ENCODE peak calls at places on chromosomes 6 and 20, in nine cellular contexts. W, Z, L, D, C, U, K, Q and I are unnamed samples. For H3K9me3, the result is how much of the 10 kb centered on the place peaks cover.

GRCh38 chr20:58645277-58645968 is 5.7 kb upstream of the STX16 start:
- DNase-seq in W (no peak), Z (no peak), L (no peak), D (no peak), C (peak), U (no peak), K (peak), Q (peak), I (no peak)

GRCh38 chr6:140850438-140850837 is 1282.3 kb upstream of the GJE1 start:
- DNase-seq in W (no peak), Z (no peak), L (no peak), D (no peak), C (peak), U (no peak), K (peak), Q (peak), I (no peak)

GRCh38 chr6:142947702-142948480 is 2.9 kb upstream of the HIVEP2 start:
- DNase-seq in W (no peak), Z (no peak), L (no peak), D (no peak), C (no peak), U (no peak), K (no peak), Q (no peak), I (no peak)

GRCh38 chr6:169250660-169251059 is 3.0 kb downstream of the THBS2 start:
- DNase-seq in W (no peak), Z (no peak), L (no peak), D (no peak), C (peak), U (no peak), K (peak), Q (peak), I (no peak)

GRCh38 chr6:140269766-140270165 is 895.3 kb upstream of the CITED2 start:
- DNase-seq in W (no peak), Z (no peak), L (no peak), D (no peak), C (no peak), U (no peak), K (peak), Q (peak), I (no peak)

GRCh38 chr20:24961384-24962181 is 12.5 kb downstream of the CST7 start:
- DNase-seq in W (no peak), Z (no peak), L (no peak), D (no peak), C (no peak), U (no peak), K (no peak), Q (no peak), I (no peak)

GRCh38 chr6:53961679-53962370 is 149.4 kb upstream of the MLIP start:
- DNase-seq in W (no peak), Z (no peak), L (no peak), D (no peak), C (peak), U (no peak), K (peak), Q (no peak), I (no peak)

GRCh38 chr20:47125553-47126373 is 230.7 kb downstream of the ZMYND8 start:
- DNase-seq in W (no peak), Z (no peak), L (peak), D (no peak), C (no peak), U (no peak), K (peak), Q (peak), I (no peak)

GRCh38 chr20:59749293-59749680 is 144.9 kb downstream of the PHACTR3 start:
- DNase-seq in W (no peak), Z (no peak), L (no peak), D (no peak), C (peak), U (no peak), K (peak), Q (peak), I (no peak)

GRCh38 chr6:26125015-26125690 is 37.9 kb downstream of the HFE start:
- DNase-seq in W (no peak), Z (no peak), L (peak), D (no peak), C (no peak), U (peak), K (no peak), Q (peak), I (no peak)

GRCh38 chr6:22222469-22222868 is 74.4 kb downstream of the PRL start:
- DNase-seq in W (no peak), Z (no peak), L (no peak), D (no peak), C (no peak), U (no peak), K (no peak), Q (no peak), I (no peak)

GRCh38 chr6:11202513-11203305 is 29.8 kb downstream of the NEDD9 start:
- DNase-seq in W (no peak), Z (no peak), L (no peak), D (no peak), C (peak), U (no peak), K (peak), Q (no peak), I (no peak)

GRCh38 chr6:124770784-124771183 is 191.5 kb upstream of the RNF217 start:
- DNase-seq in W (no peak), Z (no peak), L (no peak), D (no peak), C (no peak), U (no peak), K (no peak), Q (no peak), I (no peak)

GRCh38 chr6:12578097-12578496 is 138.5 kb upstream of the PHACTR1 start:
- DNase-seq in W (no peak), Z (no peak), L (no peak), D (no peak), C (peak), U (no peak), K (no peak), Q (no peak), I (no peak)

GRCh38 chr6:169808608-169808967 is 57.2 kb downstream of the ERMARD start:
- DNase-seq in W (no peak), Z (no peak), L (no peak), D (no peak), C (no peak), U (no peak), K (no peak), Q (no peak), I (no peak)

GRCh38 chr6:55543633-55544309 is 35.2 kb downstream of the HMGCLL1 start:
- DNase-seq in W (no peak), Z (no peak), L (no peak), D (no peak), C (no peak), U (no peak), K (no peak), Q (no peak), I (no peak)

GRCh38 chr6:105321207-105321606 is 81.7 kb downstream of the PREP start:
- DNase-seq in W (no peak), Z (no peak), L (no peak), D (no peak), C (no peak), U (no peak), K (no peak), Q (no peak), I (no peak)

GRCh38 chr20:58131581-58132142 is 96.8 kb downstream of the ANKRD60 start:
- DNase-seq in W (no peak), Z (no peak), L (no peak), D (no peak), C (peak), U (peak), K (peak), Q (peak), I (no peak)

GRCh38 chr6:43149260-43149659 is 21.8 kb upstream of the SRF start:
- DNase-seq in W (no peak), Z (no peak), L (no peak), D (no peak), C (peak), U (no peak), K (peak), Q (no peak), I (no peak)

GRCh38 chr20:50395258-50395729 is 114.9 kb upstream of the PTPN1 start:
- DNase-seq in W (no peak), Z (no peak), L (peak), D (no peak), C (peak), U (no peak), K (no peak), Q (no peak), I (peak)

GRCh38 chr6:72283571-72283970 is 338.3 kb upstream of the KCNQ5 start:
- DNase-seq in W (no peak), Z (no peak), L (no peak), D (no peak), C (no peak), U (no peak), K (no peak), Q (no peak), I (no peak)

GRCh38 chr6:137013031-137013430 is 31.7 kb downstream of the IL20RA start:
- DNase-seq in W (no peak), Z (no peak), L (no peak), D (no peak), C (no peak), U (no peak), K (peak), Q (peak), I (no peak)

GRCh38 chr20:34312024-34312460 is 8.9 kb upstream of the AHCY start:
- DNase-seq in W (no peak), Z (peak), L (no peak), D (no peak), C (no peak), U (no peak), K (no peak), Q (no peak), I (no peak)

GRCh38 chr6:5099537-5099936 is 14.4 kb downstream of the PPP1R3G start:
- DNase-seq in W (no peak), Z (no peak), L (no peak), D (no peak), C (no peak), U (no peak), K (no peak), Q (peak), I (no peak)

GRCh38 chr6:132910759-132911158 is 96.4 kb downstream of the RPS12 start:
- DNase-seq in W (no peak), Z (no peak), L (no peak), D (no peak), C (peak), U (no peak), K (no peak), Q (no peak), I (no peak)

GRCh38 chr6:24743265-24743943 is 24.4 kb upstream of the C6orf62 start:
- DNase-seq in W (peak), Z (no peak), L (no peak), D (peak), C (peak), U (no peak), K (peak), Q (peak), I (no peak)

GRCh38 chr6:13687917-13688351 is 23.7 kb downstream of the RANBP9 start:
- DNase-seq in W (no peak), Z (no peak), L (no peak), D (no peak), C (no peak), U (no peak), K (no peak), Q (peak), I (no peak)

GRCh38 chr6:21931641-21932335 is 338.2 kb downstream of the SOX4 start:
- DNase-seq in W (no peak), Z (no peak), L (no peak), D (no peak), C (peak), U (no peak), K (peak), Q (peak), I (no peak)

GRCh38 chr20:63097336-63097831 is 90.6 kb upstream of the BHLHE23 start:
- DNase-seq in W (no peak), Z (no peak), L (no peak), D (no peak), C (no peak), U (no peak), K (no peak), Q (no peak), I (no peak)

GRCh38 chr6:144857086-144857485 is 572.0 kb downstream of the UTRN start:
- DNase-seq in W (no peak), Z (no peak), L (no peak), D (no peak), C (no peak), U (no peak), K (no peak), Q (no peak), I (no peak)

DNA sequence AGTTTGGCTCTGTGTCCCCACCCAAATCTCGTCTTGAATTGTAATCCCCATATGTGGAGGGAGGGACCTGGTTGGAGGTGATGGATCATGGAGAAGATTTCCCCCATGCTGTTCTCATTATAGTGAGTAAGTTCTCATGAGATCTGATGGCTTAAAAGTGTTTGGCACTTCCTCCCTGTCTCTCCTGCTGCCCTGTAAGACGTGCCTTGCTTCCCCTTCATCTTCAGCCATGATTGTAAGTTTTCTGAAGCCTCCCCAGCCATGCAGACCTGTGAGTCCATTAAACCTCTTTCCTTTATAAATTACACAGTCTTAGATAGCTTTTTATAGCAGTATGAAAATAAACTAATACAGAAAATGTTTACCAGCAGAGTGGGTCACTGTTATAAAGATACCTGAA is 577.6 kb downstream of the UTRN start:
- DNase-seq in W (no peak), Z (no peak), L (no peak), D (no peak), C (no peak), U (no peak), K (no peak), Q (no peak), I (no peak)
- H3K9me3 ChIP-seq in W (under half), Z (under half), L (under half), D (under half), C (under half), U (under half), K (under half), Q (under half), I (under half)

DNA sequence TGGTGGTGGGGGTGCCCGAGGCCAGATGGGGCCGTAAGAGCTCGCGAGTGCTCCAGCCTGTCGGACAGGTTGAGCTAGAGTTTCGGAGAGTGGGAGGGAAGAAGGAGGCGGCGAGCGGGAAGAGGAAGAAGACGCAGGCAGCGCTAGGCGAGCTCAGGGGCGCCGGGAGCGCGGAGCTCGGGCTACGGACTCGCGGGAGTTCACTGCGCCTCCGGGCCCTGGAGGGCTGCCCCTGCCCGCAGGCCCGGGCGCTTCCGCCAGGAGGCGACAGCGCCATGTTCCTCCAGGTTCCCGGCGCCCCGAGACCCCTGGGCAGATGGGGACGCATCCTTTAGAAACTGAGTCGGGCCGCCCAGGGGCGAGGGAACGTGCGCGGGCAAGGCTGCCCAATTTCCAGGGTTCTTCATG is 984 bp downstream of the TFAP2C start:
- DNase-seq in W (no peak), Z (peak), L (no peak), D (no peak), C (no peak), U (no peak), K (peak), Q (peak), I (no peak)
- TF ChIP-seq CTCF in W (peak), Z (peak), L (peak), D (peak), C (peak), U (no peak), K (peak), Q (peak), I (no peak)

GRCh38 chr20:56285496-56285895 is 37.0 kb downstream of the MC3R start:
- DNase-seq in W (no peak), Z (no peak), L (no peak), D (no peak), C (no peak), U (no peak), K (no peak), Q (peak), I (no peak)
- H3K9me3 ChIP-seq in W (under half), Z (under half), L (under half), D (under half), C (under half), U (under half), K (under half), Q (under half), I (under half)

GRCh38 chr6:156910011-156910334 is 132.8 kb downstream of the ARID1B start:
- DNase-seq in W (no peak), Z (no peak), L (no peak), D (no peak), C (no peak), U (no peak), K (no peak), Q (no peak), I (no peak)

GRCh38 chr6:156906451-156906850 is 129.3 kb downstream of the ARID1B start:
- DNase-seq in W (no peak), Z (no peak), L (no peak), D (no peak), C (no peak), U (no peak), K (no peak), Q (no peak), I (no peak)

GRCh38 chr6:156911581-156911980 is 134.4 kb downstream of the ARID1B start:
- DNase-seq in W (no peak), Z (no peak), L (no peak), D (no peak), C (no peak), U (peak), K (no peak), Q (no peak), I (no peak)

GRCh38 chr6:156910938-156911337 is 133.8 kb downstream of the ARID1B start:
- DNase-seq in W (no peak), Z (no peak), L (no peak), D (no peak), C (no peak), U (no peak), K (no peak), Q (no peak), I (no peak)

DNA sequence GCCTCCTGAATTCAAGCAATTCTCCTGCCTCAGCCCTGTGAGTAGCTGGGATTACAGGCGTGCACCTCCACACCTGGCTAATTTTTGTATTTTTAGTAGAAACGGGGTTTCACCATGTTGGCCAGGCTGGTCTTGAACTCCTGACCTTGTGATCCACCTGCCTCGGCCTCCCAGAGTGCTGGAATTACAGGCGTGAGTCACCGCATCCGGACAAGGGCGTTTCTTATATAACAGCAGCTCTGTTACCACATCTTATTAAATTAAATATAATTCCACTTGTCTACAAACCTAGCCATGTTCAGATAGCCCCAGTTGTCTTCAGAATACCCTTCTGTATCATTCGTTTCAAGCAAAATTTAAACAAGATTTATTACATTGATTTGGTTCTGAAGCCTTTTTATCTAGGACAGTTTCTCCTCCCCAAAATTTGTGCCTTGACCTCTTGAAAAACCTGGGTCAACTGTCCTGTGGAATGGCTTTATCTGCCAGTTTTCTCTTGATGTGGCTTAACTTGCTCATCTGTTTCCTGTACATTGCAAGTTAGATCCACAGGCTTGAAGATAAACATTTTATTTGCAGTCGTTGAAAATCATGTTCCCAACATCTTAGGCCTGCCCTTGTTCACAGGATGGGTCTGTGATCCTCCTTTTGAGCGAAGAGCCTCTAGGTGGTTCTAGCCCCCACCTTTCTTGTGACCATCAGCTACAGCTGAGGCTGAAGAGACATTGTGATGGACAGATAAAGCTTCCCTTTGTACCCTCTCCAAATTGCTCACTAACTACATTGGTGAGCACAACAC is 132.2 kb downstream of the ARID1B start:
- DNase-seq in W (no peak), Z (no peak), L (no peak), D (no peak), C (no peak), U (no peak), K (no peak), Q (no peak), I (no peak)
- TF ChIP-seq CTCF in W (no peak), Z (no peak), L (no peak), D (no peak), C (no peak), U (no peak), K (no peak), Q (no peak), I (no peak)

GRCh38 chr6:379367-380181 is 12.0 kb upstream of the IRF4 start:
- DNase-seq in W (no peak), Z (no peak), L (no peak), D (no peak), C (no peak), U (no peak), K (no peak), Q (no peak), I (no peak)

GRCh38 chr6:378958-379366 is 12.6 kb upstream of the IRF4 start:
- DNase-seq in W (no peak), Z (no peak), L (no peak), D (no peak), C (no peak), U (no peak), K (no peak), Q (no peak), I (no peak)

GRCh38 chr6:381742-382461 is 9.7 kb upstream of the IRF4 start:
- DNase-seq in W (no peak), Z (no peak), L (no peak), D (no peak), C (no peak), U (no peak), K (no peak), Q (no peak), I (no peak)

GRCh38 chr6:378090-378957 is 13.2 kb upstream of the IRF4 start:
- DNase-seq in W (no peak), Z (no peak), L (no peak), D (no peak), C (no peak), U (no peak), K (no peak), Q (no peak), I (no peak)

DNA sequence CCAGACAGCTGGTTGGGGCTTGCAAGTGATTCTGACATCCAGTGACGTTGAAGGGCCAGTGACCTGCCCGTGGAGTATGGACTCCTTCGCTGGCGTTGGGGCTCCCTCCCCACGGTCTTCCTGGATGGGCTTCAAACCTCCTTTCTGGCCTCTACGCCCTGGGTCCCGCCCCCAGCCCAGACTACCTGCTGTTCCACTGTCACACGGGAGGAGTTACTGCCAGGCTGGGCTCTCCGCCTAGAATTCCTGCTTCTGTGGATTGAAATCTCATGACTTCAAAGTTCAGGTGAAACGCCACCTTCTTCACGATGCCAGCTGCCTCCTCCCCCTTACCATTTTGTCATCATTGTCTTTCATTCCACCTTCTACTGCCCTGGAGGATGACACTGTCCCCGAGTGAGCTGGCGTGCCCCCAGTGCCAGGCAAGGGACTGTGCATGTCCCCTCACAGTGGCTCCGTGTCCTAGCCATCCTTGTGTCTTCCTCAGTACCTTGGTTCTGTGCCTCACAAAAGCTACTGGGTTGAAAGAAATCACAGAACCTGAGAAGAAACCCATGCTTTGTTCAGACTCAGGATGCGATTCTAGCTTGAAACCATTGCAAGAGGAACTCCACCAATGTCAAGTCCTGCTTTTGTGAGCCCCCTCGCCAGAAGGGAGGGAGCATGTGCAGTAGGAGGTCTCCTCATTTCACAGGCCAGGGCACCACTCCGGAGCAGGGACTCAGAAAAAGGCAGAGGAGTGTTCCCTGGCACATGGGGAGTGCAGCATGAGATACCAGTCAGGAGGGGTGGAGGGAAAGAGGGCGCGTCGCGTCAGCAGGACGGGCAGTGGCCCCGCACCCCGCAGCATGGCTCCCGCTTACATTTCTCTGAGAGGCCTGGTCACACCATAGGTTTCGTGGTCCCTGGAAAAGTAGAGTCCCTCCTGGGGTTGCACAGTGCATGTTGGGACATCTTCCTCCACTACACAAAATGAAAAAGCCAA is 11.0 kb upstream of the IRF4 start:
- DNase-seq in W (no peak), Z (no peak), L (no peak), D (no peak), C (no peak), U (no peak), K (no peak), Q (no peak), I (no peak)
- H3K9me3 ChIP-seq in W (under half), Z (under half), L (under half), D (under half), C (under half), U (under half), K (under half), Q (under half), I (under half)